ENCODE peak calls at places on chromosome 6, in seven cellular contexts. One of them, this sample, is unnamed.
A peak's percentile ranks its signal among the peaks of the same experiment; 100 is the strongest.

GRCh38 chr6:128161839-128162238 is 261.0 kb upstream of the THEMIS start:
- DNase-seq in breast epithelium: no peak
- DNase-seq in HepG2: no peak
- DNase-seq in A549: no peak
- DNase-seq in suprapubic skin: no peak
- DNase-seq in IMR-90: no peak
- DNase-seq in heart left ventricle: no peak
- DNase-seq in this sample: no peak

GRCh38 chr6:16476861-16477260 is 238.5 kb downstream of the GMPR start:
- DNase-seq in breast epithelium: no peak
- DNase-seq in HepG2: no peak
- DNase-seq in A549: no peak
- DNase-seq in suprapubic skin: no peak
- DNase-seq in IMR-90: no peak
- DNase-seq in heart left ventricle: no peak
- DNase-seq in this sample: no peak

GRCh38 chr6:122330315-122330714 is 69.1 kb upstream of the HSF2 start:
- DNase-seq in breast epithelium: no peak
- DNase-seq in HepG2: no peak
- DNase-seq in A549: no peak
- DNase-seq in suprapubic skin: no peak
- DNase-seq in IMR-90: no peak
- DNase-seq in heart left ventricle: no peak
- DNase-seq in this sample: no peak

GRCh38 chr6:37783025-37783825 is 36.3 kb upstream of the ZFAND3 start:
- DNase-seq in breast epithelium: no peak
- DNase-seq in HepG2: no peak
- DNase-seq in A549: no peak
- DNase-seq in suprapubic skin: no peak
- DNase-seq in IMR-90: peak; percentile 23
- DNase-seq in heart left ventricle: peak; percentile 67
- DNase-seq in this sample: no peak

GRCh38 chr6:63792846-63793245 is 157.2 kb downstream of the PHF3 start:
- DNase-seq in breast epithelium: no peak
- DNase-seq in HepG2: no peak
- DNase-seq in A549: peak; percentile 40
- DNase-seq in suprapubic skin: no peak
- DNase-seq in IMR-90: no peak
- DNase-seq in heart left ventricle: no peak
- DNase-seq in this sample: no peak

GRCh38 chr6:80605165-80605989 is 498.9 kb downstream of the BCKDHB start:
- DNase-seq in breast epithelium: no peak
- DNase-seq in HepG2: peak; percentile 18
- DNase-seq in A549: peak; percentile 14
- DNase-seq in suprapubic skin: no peak
- DNase-seq in IMR-90: peak; percentile 68
- DNase-seq in heart left ventricle: no peak
- DNase-seq in this sample: no peak

GRCh38 chr6:34145161-34146020 is 496 bp downstream of the GRM4 start:
- DNase-seq in breast epithelium: no peak
- DNase-seq in HepG2: no peak
- DNase-seq in A549: peak; percentile 37
- DNase-seq in suprapubic skin: no peak
- DNase-seq in IMR-90: peak; percentile 46
- DNase-seq in heart left ventricle: peak; percentile 64
- DNase-seq in this sample: peak; percentile 49

GRCh38 chr6:165515963-165516624 is 146.9 kb downstream of the PDE10A start:
- DNase-seq in breast epithelium: no peak
- DNase-seq in HepG2: no peak
- DNase-seq in A549: peak; percentile 49
- DNase-seq in suprapubic skin: no peak
- DNase-seq in IMR-90: peak; percentile 78
- DNase-seq in heart left ventricle: no peak
- DNase-seq in this sample: no peak

GRCh38 chr6:41917528-41917927 is 3.4 kb downstream of the MED20 start:
- DNase-seq in breast epithelium: no peak
- DNase-seq in HepG2: no peak
- DNase-seq in A549: peak; percentile 84
- DNase-seq in suprapubic skin: no peak
- DNase-seq in IMR-90: peak; percentile 96
- DNase-seq in heart left ventricle: no peak
- DNase-seq in this sample: no peak

GRCh38 chr6:150541587-150541986 is 58.1 kb upstream of the PLEKHG1 start:
- DNase-seq in breast epithelium: no peak
- DNase-seq in HepG2: peak; percentile 9
- DNase-seq in A549: no peak
- DNase-seq in suprapubic skin: no peak
- DNase-seq in IMR-90: no peak
- DNase-seq in heart left ventricle: no peak
- DNase-seq in this sample: no peak

GRCh38 chr6:137811912-137812553 is 55.0 kb upstream of the TNFAIP3 start:
- DNase-seq in breast epithelium: no peak
- DNase-seq in HepG2: no peak
- DNase-seq in A549: no peak
- DNase-seq in suprapubic skin: no peak
- DNase-seq in IMR-90: no peak
- DNase-seq in heart left ventricle: no peak
- DNase-seq in this sample: no peak

GRCh38 chr6:39210437-39210836 is 18.8 kb downstream of the KCNK5 start:
- DNase-seq in breast epithelium: no peak
- DNase-seq in HepG2: no peak
- DNase-seq in A549: no peak
- DNase-seq in suprapubic skin: no peak
- DNase-seq in IMR-90: no peak
- DNase-seq in heart left ventricle: peak; percentile 7
- DNase-seq in this sample: no peak

GRCh38 chr6:154984146-154984545 is 11.0 kb upstream of the TIAM2 start:
- DNase-seq in breast epithelium: no peak
- DNase-seq in HepG2: no peak
- DNase-seq in A549: no peak
- DNase-seq in suprapubic skin: no peak
- DNase-seq in IMR-90: peak; percentile 45
- DNase-seq in heart left ventricle: no peak
- DNase-seq in this sample: no peak

GRCh38 chr6:163841326-163841725 is 426.8 kb downstream of the QKI start:
- DNase-seq in breast epithelium: no peak
- DNase-seq in HepG2: no peak
- DNase-seq in A549: no peak
- DNase-seq in suprapubic skin: no peak
- DNase-seq in IMR-90: no peak
- DNase-seq in heart left ventricle: no peak
- DNase-seq in this sample: no peak
- TF ChIP-seq POLR2A in breast epithelium: no peak
- TF ChIP-seq POLR2A in HepG2: no peak
- TF ChIP-seq POLR2A in A549: no peak
- TF ChIP-seq POLR2A in suprapubic skin: no peak
- TF ChIP-seq POLR2A in IMR-90: no peak
- TF ChIP-seq POLR2A in heart left ventricle: no peak
- TF ChIP-seq POLR2A in this sample: no peak

GRCh38 chr6:145069966-145070365 is 665.4 kb downstream of the EPM2A start:
- DNase-seq in breast epithelium: no peak
- DNase-seq in HepG2: no peak
- DNase-seq in A549: no peak
- DNase-seq in suprapubic skin: no peak
- DNase-seq in IMR-90: peak; percentile 37
- DNase-seq in heart left ventricle: no peak
- DNase-seq in this sample: no peak
- H3K27ac ChIP-seq in breast epithelium: no peak overlapping the region
- H3K27ac ChIP-seq in HepG2: no peak overlapping the region
- H3K27ac ChIP-seq in A549: no peak overlapping the region
- H3K27ac ChIP-seq in suprapubic skin: no peak overlapping the region
- H3K27ac ChIP-seq in IMR-90: no peak overlapping the region
- H3K27ac ChIP-seq in heart left ventricle: no peak overlapping the region
- H3K27ac ChIP-seq in this sample: no peak overlapping the region

GRCh38 chr6:112227411-112227810 is 27.0 kb downstream of the LAMA4 start:
- DNase-seq in breast epithelium: no peak
- DNase-seq in HepG2: no peak
- DNase-seq in A549: no peak
- DNase-seq in suprapubic skin: no peak
- DNase-seq in IMR-90: peak; percentile 31
- DNase-seq in heart left ventricle: no peak
- DNase-seq in this sample: no peak
- TF ChIP-seq POLR2A in breast epithelium: no peak
- TF ChIP-seq POLR2A in HepG2: no peak
- TF ChIP-seq POLR2A in A549: no peak
- TF ChIP-seq POLR2A in suprapubic skin: no peak
- TF ChIP-seq POLR2A in IMR-90: no peak
- TF ChIP-seq POLR2A in heart left ventricle: no peak
- TF ChIP-seq POLR2A in this sample: no peak

GRCh38 chr6:31125162-31125561 is 4.9 kb upstream of the CDSN start:
- DNase-seq in breast epithelium: peak; percentile 90
- DNase-seq in HepG2: no peak
- DNase-seq in A549: no peak
- DNase-seq in suprapubic skin: no peak
- DNase-seq in IMR-90: peak; percentile 14
- DNase-seq in heart left ventricle: peak; percentile 75
- DNase-seq in this sample: no peak

GRCh38 chr6:31128093-31128676 is 7.9 kb upstream of the CDSN start:
- DNase-seq in breast epithelium: peak; percentile 70
- DNase-seq in HepG2: peak; percentile 48
- DNase-seq in A549: peak; percentile 39
- DNase-seq in suprapubic skin: no peak
- DNase-seq in IMR-90: peak; percentile 24
- DNase-seq in heart left ventricle: no peak
- DNase-seq in this sample: peak; percentile 92

GRCh38 chr6:31129130-31129529 is 8.9 kb upstream of the CDSN start:
- DNase-seq in breast epithelium: no peak
- DNase-seq in HepG2: no peak
- DNase-seq in A549: no peak
- DNase-seq in suprapubic skin: no peak
- DNase-seq in IMR-90: no peak
- DNase-seq in heart left ventricle: no peak
- DNase-seq in this sample: no peak

GRCh38 chr6:31125586-31126363 is 5.5 kb upstream of the CDSN start:
- DNase-seq in breast epithelium: no peak
- DNase-seq in HepG2: no peak
- DNase-seq in A549: peak; percentile 50
- DNase-seq in suprapubic skin: no peak
- DNase-seq in IMR-90: peak; percentile 48
- DNase-seq in heart left ventricle: no peak
- DNase-seq in this sample: no peak

GRCh38 chr6:31126416-31127175 is 6.3 kb upstream of the CDSN start:
- DNase-seq in breast epithelium: no peak
- DNase-seq in HepG2: no peak
- DNase-seq in A549: no peak
- DNase-seq in suprapubic skin: no peak
- DNase-seq in IMR-90: no peak
- DNase-seq in heart left ventricle: no peak
- DNase-seq in this sample: no peak
- H3K27ac ChIP-seq in breast epithelium: peak overlapping the region; percentile 88
- H3K27ac ChIP-seq in HepG2: no peak overlapping the region
- H3K27ac ChIP-seq in A549: peak overlapping the region; percentile 50
- H3K27ac ChIP-seq in suprapubic skin: peak overlapping the region; percentile 75
- H3K27ac ChIP-seq in IMR-90: no peak overlapping the region
- H3K27ac ChIP-seq in heart left ventricle: peak overlapping the region; percentile 89
- H3K27ac ChIP-seq in this sample: no peak overlapping the region

DNA sequence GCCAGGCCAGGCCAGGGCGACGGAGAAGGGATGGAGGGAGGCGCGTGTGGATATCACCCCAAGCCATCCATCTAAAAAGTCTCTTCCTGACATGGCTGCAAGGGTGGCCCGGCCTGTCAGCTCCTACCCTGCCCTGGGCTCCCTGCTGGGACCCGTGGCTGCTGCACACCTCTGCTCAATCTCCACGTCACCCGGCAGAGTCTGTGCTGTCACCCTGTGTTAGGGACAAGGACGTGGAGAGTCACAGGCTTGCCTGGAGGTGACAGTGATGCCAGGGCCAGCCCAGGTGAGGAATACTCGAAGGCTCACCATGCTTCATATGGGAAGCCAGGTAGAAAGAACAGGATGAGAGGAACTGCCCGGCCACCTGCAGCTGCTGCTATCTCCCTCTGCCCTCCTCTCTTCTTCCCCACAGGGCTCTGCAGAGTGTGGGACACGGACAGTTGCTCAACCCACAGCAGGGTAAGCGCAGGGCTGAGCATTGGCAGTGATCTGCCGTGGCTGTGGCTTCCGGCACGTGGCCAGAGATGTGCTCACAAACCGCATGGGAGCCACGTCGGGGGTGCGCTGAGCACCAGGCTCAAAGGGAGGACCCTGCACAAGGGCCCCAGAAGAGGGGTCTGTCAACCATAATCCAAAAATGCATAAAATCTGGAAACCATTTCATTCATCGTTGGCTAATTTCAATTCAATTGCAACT is 214.3 kb downstream of the DLL1 start:
- DNase-seq in breast epithelium: no peak
- DNase-seq in HepG2: no peak
- DNase-seq in A549: no peak
- DNase-seq in suprapubic skin: peak; percentile 65
- DNase-seq in IMR-90: no peak
- DNase-seq in heart left ventricle: peak; percentile 44
- DNase-seq in this sample: no peak
- TF ChIP-seq POLR2A in breast epithelium: no peak
- TF ChIP-seq POLR2A in HepG2: no peak
- TF ChIP-seq POLR2A in A549: no peak
- TF ChIP-seq POLR2A in suprapubic skin: no peak
- TF ChIP-seq POLR2A in IMR-90: no peak
- TF ChIP-seq POLR2A in heart left ventricle: no peak
- TF ChIP-seq POLR2A in this sample: no peak

DNA sequence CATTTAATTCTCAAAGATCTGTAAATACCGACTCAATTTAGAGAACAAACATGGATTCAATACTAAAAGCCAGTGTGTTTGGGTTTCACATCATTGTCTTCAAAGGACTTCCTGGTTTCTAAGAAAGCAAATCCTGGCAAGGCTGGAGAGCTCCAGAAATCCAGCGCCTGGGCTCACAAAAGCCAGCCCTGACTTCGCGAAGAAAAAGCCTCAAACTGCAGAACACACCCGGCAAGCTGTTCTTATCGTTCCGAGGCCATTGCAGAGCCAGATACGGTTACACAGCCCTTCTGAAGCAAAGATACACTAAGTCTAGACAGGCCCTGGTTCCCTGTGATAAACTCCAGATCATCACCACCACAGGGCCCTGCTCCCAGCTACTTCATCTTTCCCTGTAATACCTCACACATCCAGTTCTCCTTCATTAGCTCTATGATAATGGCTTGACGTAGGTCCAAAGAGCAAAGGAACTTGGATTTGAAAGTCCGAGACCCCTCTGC is 19.1 kb downstream of the AGPAT4 start:
- DNase-seq in breast epithelium: no peak
- DNase-seq in HepG2: no peak
- DNase-seq in A549: no peak
- DNase-seq in suprapubic skin: no peak
- DNase-seq in IMR-90: peak; percentile 56
- DNase-seq in heart left ventricle: no peak
- DNase-seq in this sample: no peak
- H3K27ac ChIP-seq in breast epithelium: no peak overlapping the region
- H3K27ac ChIP-seq in HepG2: no peak overlapping the region
- H3K27ac ChIP-seq in A549: no peak overlapping the region
- H3K27ac ChIP-seq in suprapubic skin: no peak overlapping the region
- H3K27ac ChIP-seq in IMR-90: peak overlapping the region; percentile 63
- H3K27ac ChIP-seq in heart left ventricle: no peak overlapping the region
- H3K27ac ChIP-seq in this sample: no peak overlapping the region

GRCh38 chr6:31734703-31735500 is 1.4 kb downstream of the CLIC1 start:
- DNase-seq in breast epithelium: no peak
- DNase-seq in HepG2: peak; percentile 65
- DNase-seq in A549: peak; percentile 59
- DNase-seq in suprapubic skin: no peak
- DNase-seq in IMR-90: peak; percentile 59
- DNase-seq in heart left ventricle: peak; percentile 74
- DNase-seq in this sample: peak; percentile 81
- TF ChIP-seq POLR2A in breast epithelium: peak; percentile 25
- TF ChIP-seq POLR2A in HepG2: no peak
- TF ChIP-seq POLR2A in A549: no peak
- TF ChIP-seq POLR2A in suprapubic skin: peak; percentile 6
- TF ChIP-seq POLR2A in IMR-90: peak; percentile 37
- TF ChIP-seq POLR2A in heart left ventricle: peak; percentile 53
- TF ChIP-seq POLR2A in this sample: peak; percentile 69

GRCh38 chr6:162684033-162684432 is 43.5 kb downstream of the PRKN start:
- DNase-seq in breast epithelium: no peak
- DNase-seq in HepG2: no peak
- DNase-seq in A549: no peak
- DNase-seq in suprapubic skin: no peak
- DNase-seq in IMR-90: no peak
- DNase-seq in heart left ventricle: no peak
- DNase-seq in this sample: no peak
- H3K27ac ChIP-seq in breast epithelium: no peak overlapping the region
- H3K27ac ChIP-seq in HepG2: no peak overlapping the region
- H3K27ac ChIP-seq in A549: no peak overlapping the region
- H3K27ac ChIP-seq in suprapubic skin: no peak overlapping the region
- H3K27ac ChIP-seq in IMR-90: no peak overlapping the region
- H3K27ac ChIP-seq in heart left ventricle: peak overlapping the region; percentile 37
- H3K27ac ChIP-seq in this sample: no peak overlapping the region

This sample was measured in Peyer's patch.